ENCODE peak calls at places on chromosome 9, in four cellular contexts. A is OCI-LY7, U is astrocyte of the spinal cord, I is cardiac fibroblast. Z is an unnamed sample.

GRCh38 chr9:19629506-19629905 is 159.3 kb downstream of the SLC24A2 start:
- DNase-seq in A (no peak), U (no peak), I (no peak), Z (no peak)

GRCh38 chr9:95103385-95104087 is 214.0 kb downstream of the FANCC start:
- DNase-seq in A (no peak), U (no peak), I (no peak), Z (no peak)

GRCh38 chr9:136567651-136568287 is 21.9 kb upstream of the NOTCH1 start:
- DNase-seq in A (no peak), U (peak), I (peak), Z (no peak)

GRCh38 chr9:116074658-116075057 is 78.9 kb upstream of the PAPPA start:
- DNase-seq in A (no peak), U (no peak), I (peak), Z (no peak)

GRCh38 chr9:4741365-4742031 is 496 bp upstream of the AK3 start:
- DNase-seq in A (peak), U (no peak), I (peak), Z (no peak)

GRCh38 chr9:94017939-94018531 is 62.9 kb upstream of the BARX1 start:
- DNase-seq in A (no peak), U (peak), I (peak), Z (no peak)

GRCh38 chr9:19456996-19457693 is 48.3 kb downstream of the ACER2 start:
- DNase-seq in A (peak), U (peak), I (peak), Z (peak)

GRCh38 chr9:12775963-12776774 is 1.3 kb downstream of the LURAP1L start:
- DNase-seq in A (no peak), U (peak), I (peak), Z (peak)

GRCh38 chr9:136311433-136312375 is 7.8 kb upstream of the CCDC187 start:
- DNase-seq in A (no peak), U (no peak), I (no peak), Z (no peak)

GRCh38 chr9:84293001-84293798 is 47.4 kb downstream of the SLC28A3 start:
- DNase-seq in A (no peak), U (no peak), I (no peak), Z (peak)

GRCh38 chr9:125529589-125530515 is 177.2 kb downstream of the MAPKAP1 start:
- DNase-seq in A (peak), U (no peak), I (no peak), Z (peak)

GRCh38 chr9:134823623-134824022 is 57.0 kb upstream of the FCN2 start:
- DNase-seq in A (no peak), U (no peak), I (no peak), Z (no peak)

GRCh38 chr9:126395439-126396212 is 69.0 kb downstream of the MVB12B start:
- DNase-seq in A (no peak), U (peak), I (peak), Z (no peak)

GRCh38 chr9:133286523-133286922 is 11.5 kb upstream of the ABO start:
- DNase-seq in A (no peak), U (peak), I (peak), Z (no peak)
- TF ChIP-seq CTCF in A (no peak), U (no peak), I (no peak), Z (no peak)

GRCh38 chr9:88110026-88110425 is 28.2 kb downstream of the SPATA31C2 start:
- DNase-seq in A (no peak), U (no peak), I (no peak), Z (no peak)

GRCh38 chr9:88108779-88109178 is 29.5 kb downstream of the SPATA31C2 start:
- DNase-seq in A (no peak), U (no peak), I (no peak), Z (no peak)

GRCh38 chr9:88106492-88106891 is 31.8 kb downstream of the SPATA31C2 start:
- DNase-seq in A (no peak), U (peak), I (peak), Z (no peak)
- TF ChIP-seq CTCF in A (peak), U (peak), I (peak), Z (peak)

GRCh38 chr9:9177081-9177480 is 1377.5 kb upstream of the DMAC1 start:
- DNase-seq in A (no peak), U (no peak), I (no peak), Z (no peak)
- TF ChIP-seq CTCF in A (no peak), U (no peak), I (no peak), Z (no peak)

GRCh38 chr9:79129865-79130480 is 441.8 kb upstream of the TLE4 start:
- DNase-seq in A (peak), U (peak), I (peak), Z (no peak)

GRCh38 chr9:79131876-79132377 is 439.8 kb upstream of the TLE4 start:
- DNase-seq in A (no peak), U (no peak), I (no peak), Z (no peak)

GRCh38 chr9:79131375-79131774 is 440.4 kb upstream of the TLE4 start:
- DNase-seq in A (no peak), U (no peak), I (no peak), Z (no peak)

DNA sequence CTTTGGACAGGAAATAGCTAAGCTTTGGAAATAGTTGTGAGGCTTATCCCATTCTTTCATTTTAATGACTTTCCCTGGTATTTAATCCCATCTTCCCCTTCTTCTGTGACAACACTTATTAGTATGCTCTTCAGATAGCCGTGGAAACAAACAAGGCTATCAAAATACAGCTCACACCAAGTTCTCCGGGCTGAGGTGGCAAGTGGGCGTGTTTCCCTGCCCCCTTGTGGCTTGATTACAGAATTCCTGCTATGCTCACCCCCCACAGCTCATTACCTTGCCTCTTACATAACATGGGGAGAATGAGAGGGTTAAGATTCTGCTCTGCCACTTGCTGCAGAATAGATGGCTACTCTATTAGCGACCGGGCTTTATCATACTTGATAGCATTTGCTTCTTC is 437.1 kb upstream of the TLE4 start:
- DNase-seq in A (peak), U (peak), I (peak), Z (no peak)
- TF ChIP-seq CTCF in A (peak), U (peak), I (peak), Z (no peak)

GRCh38 chr9:85716031-85716877 is 25.5 kb downstream of the AGTPBP1 start:
- DNase-seq in A (peak), U (no peak), I (no peak), Z (peak)
- TF ChIP-seq CTCF in A (peak), U (no peak), I (peak), Z (peak)

DNA sequence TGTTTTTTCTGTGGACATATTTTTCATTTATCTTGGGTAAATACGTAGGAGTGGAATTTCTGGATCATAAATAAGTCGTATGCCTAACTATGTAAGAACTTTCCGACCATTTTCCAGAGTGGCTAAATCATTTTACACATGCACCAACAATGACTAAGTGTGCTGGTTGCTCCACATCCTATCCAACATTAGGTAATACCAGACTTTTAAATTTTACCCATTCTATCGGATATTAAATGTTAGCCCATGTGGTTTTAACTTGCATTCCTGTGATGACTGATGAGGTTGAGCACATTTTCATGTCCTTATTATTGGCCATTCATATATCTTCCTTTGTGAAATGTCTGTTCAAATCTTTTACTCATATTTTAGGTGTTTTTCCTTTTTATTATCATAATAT is 69.0 kb upstream of the NR4A3 start:
- DNase-seq in A (no peak), U (peak), I (peak), Z (no peak)
- TF ChIP-seq CTCF in A (no peak), U (no peak), I (no peak), Z (no peak)

GRCh38 chr9:114094971-114095370 is 4.1 kb downstream of the KIF12 start:
- DNase-seq in A (no peak), U (no peak), I (no peak), Z (no peak)

GRCh38 chr9:114097613-114098020 is 1.5 kb downstream of the KIF12 start:
- DNase-seq in A (no peak), U (no peak), I (peak), Z (no peak)

GRCh38 chr9:114096866-114097612 is 2.1 kb downstream of the KIF12 start:
- DNase-seq in A (no peak), U (no peak), I (no peak), Z (no peak)

GRCh38 chr9:114098021-114098659 is 952 bp downstream of the KIF12 start:
- DNase-seq in A (no peak), U (no peak), I (no peak), Z (no peak)

GRCh38 chr9:114096041-114096511 is 3.0 kb downstream of the KIF12 start:
- DNase-seq in A (no peak), U (no peak), I (no peak), Z (no peak)
- TF ChIP-seq CTCF in A (peak), U (peak), I (peak), Z (no peak)

DNA sequence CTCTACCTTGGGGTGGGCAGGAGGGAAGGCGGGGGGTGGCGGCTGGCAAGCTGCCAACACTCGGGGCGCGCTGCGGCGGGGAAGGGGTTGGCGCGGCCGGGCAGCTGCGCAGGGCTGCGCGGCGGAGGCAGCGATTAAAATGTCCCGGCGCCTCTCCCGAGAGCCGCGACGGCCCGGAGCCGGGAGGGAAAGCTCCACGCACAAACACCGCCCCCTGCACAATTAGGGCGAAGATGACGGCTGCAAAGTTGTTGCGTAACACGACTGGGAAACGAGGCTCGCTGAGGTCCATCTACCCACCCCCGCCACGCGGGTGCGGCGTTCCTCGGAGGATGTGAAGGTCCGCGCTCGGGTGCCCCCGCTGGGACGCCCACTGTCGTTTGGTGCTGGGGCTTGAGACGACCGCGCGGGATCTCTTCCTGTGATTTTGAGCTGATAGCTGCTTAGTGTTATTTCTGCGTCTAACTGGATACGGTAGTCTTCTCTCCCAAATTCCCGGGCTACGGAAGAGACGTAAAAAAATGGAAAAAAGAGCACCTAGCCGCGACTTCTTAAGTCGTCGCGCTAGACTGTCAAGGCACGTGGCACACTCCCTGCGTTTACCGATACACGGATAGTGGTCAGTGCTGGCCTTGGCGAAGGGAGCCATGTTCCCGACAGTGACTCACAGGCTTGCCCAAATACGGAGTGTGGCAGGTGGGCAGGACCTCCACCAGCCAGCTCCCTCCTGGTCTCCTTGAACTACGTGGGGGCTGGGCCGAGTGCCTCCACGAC is 958 bp upstream of the NFIL3 start:
- DNase-seq in A (peak), U (peak), I (peak), Z (peak)
- TF ChIP-seq CTCF in A (no peak), U (peak), I (no peak), Z (peak)

GRCh38 chr9:35716236-35716635 is 15.8 kb downstream of the TLN1 start:
- DNase-seq in A (no peak), U (no peak), I (peak), Z (no peak)
- TF ChIP-seq CTCF in A (no peak), U (no peak), I (no peak), Z (no peak)

Z was measured in GM13976.